ENCODE peak calls at places on chromosomes 7 and 10, in four cellular contexts. One of them, this sample, is unnamed.

GRCh38 chr7:139720705-139721231 is 57.0 kb downstream of the HIPK2 start:
- DNase-seq in stimulated activated naive CD4-positive, alpha-beta T cell treated with Interleukin-2 at 50 U/mL for 16 hours: no peak
- DNase-seq in GM04504: no peak
- DNase-seq in stimulated activated CD4-positive, alpha-beta T cell treated with anti-CD3 and anti-CD28 coated beads, Interleukin-15, amount 100 ng/mL, for 1 hour: no peak
- DNase-seq in this sample: no peak

GRCh38 chr7:157760004-157760730 is 423.4 kb downstream of the DNAJB6 start:
- DNase-seq in GM04504: no peak
- DNase-seq in stimulated activated CD4-positive, alpha-beta T cell treated with anti-CD3 and anti-CD28 coated beads, Interleukin-15, amount 100 ng/mL, for 1 hour: no peak
- DNase-seq in stimulated activated naive CD4-positive, alpha-beta T cell treated with Interleukin-2 at 50 U/mL for 16 hours: no peak
- DNase-seq in this sample: no peak

GRCh38 chr10:103695584-103696005 is 159.8 kb downstream of the SH3PXD2A start:
- DNase-seq in stimulated activated naive CD4-positive, alpha-beta T cell treated with Interleukin-2 at 50 U/mL for 16 hours: no peak
- DNase-seq in stimulated activated CD4-positive, alpha-beta T cell treated with anti-CD3 and anti-CD28 coated beads, Interleukin-15, amount 100 ng/mL, for 1 hour: no peak
- DNase-seq in GM04504: peak; percentile 40
- DNase-seq in this sample: no peak

GRCh38 chr7:2930310-2931033 is 86.4 kb upstream of the GNA12 start:
- DNase-seq in stimulated activated naive CD4-positive, alpha-beta T cell treated with Interleukin-2 at 50 U/mL for 16 hours: no peak
- DNase-seq in stimulated activated CD4-positive, alpha-beta T cell treated with anti-CD3 and anti-CD28 coated beads, Interleukin-15, amount 100 ng/mL, for 1 hour: no peak
- DNase-seq in GM04504: no peak
- DNase-seq in this sample: no peak

GRCh38 chr10:124211921-124212320 is 118.5 kb upstream of the CHST15 start:
- DNase-seq in GM04504: no peak
- DNase-seq in stimulated activated naive CD4-positive, alpha-beta T cell treated with Interleukin-2 at 50 U/mL for 16 hours: no peak
- DNase-seq in stimulated activated CD4-positive, alpha-beta T cell treated with anti-CD3 and anti-CD28 coated beads, Interleukin-15, amount 100 ng/mL, for 1 hour: no peak
- DNase-seq in this sample: no peak

GRCh38 chr10:51103818-51104217 is 29.5 kb downstream of the PRKG1 start:
- DNase-seq in stimulated activated naive CD4-positive, alpha-beta T cell treated with Interleukin-2 at 50 U/mL for 16 hours: no peak
- DNase-seq in stimulated activated CD4-positive, alpha-beta T cell treated with anti-CD3 and anti-CD28 coated beads, Interleukin-15, amount 100 ng/mL, for 1 hour: no peak
- DNase-seq in GM04504: no peak
- DNase-seq in this sample: no peak

GRCh38 chr7:2993868-2994267 is 49.8 kb downstream of the CARD11 start:
- DNase-seq in stimulated activated naive CD4-positive, alpha-beta T cell treated with Interleukin-2 at 50 U/mL for 16 hours: no peak
- DNase-seq in stimulated activated CD4-positive, alpha-beta T cell treated with anti-CD3 and anti-CD28 coated beads, Interleukin-15, amount 100 ng/mL, for 1 hour: no peak
- DNase-seq in GM04504: no peak
- DNase-seq in this sample: no peak

GRCh38 chr7:84149573-84149972 is 45.0 kb downstream of the SEMA3A start:
- DNase-seq in stimulated activated naive CD4-positive, alpha-beta T cell treated with Interleukin-2 at 50 U/mL for 16 hours: no peak
- DNase-seq in stimulated activated CD4-positive, alpha-beta T cell treated with anti-CD3 and anti-CD28 coated beads, Interleukin-15, amount 100 ng/mL, for 1 hour: no peak
- DNase-seq in GM04504: no peak
- DNase-seq in this sample: no peak

This sample was measured in iPS DF 19.7.